ENCODE peak calls at places on chromosomes 3 and 15, in ten cellular contexts. One of them, this sample, is unnamed. For H3K9me3 and H3K4me1, the result is how much of the 10 kb centered on the place peaks cover.

GRCh38 chr15:38647683-38648082 is 83.1 kb upstream of the RASGRP1 start:
- DNase-seq in left ventricle myocardium inferior: no peak
- DNase-seq in OCI-LY7: no peak
- DNase-seq in PC-9: no peak
- DNase-seq in esophagus squamous epithelium: no peak
- DNase-seq in spleen: no peak
- DNase-seq in endodermal cell: no peak
- DNase-seq in kidney: no peak
- DNase-seq in GM12878: no peak
- DNase-seq in Caco-2: no peak
- DNase-seq in this sample: no peak

GRCh38 chr15:77504310-77504709 is 83.6 kb downstream of the HMG20A start:
- DNase-seq in PC-9: no peak
- DNase-seq in esophagus squamous epithelium: no peak
- DNase-seq in OCI-LY7: peak
- DNase-seq in spleen: no peak
- DNase-seq in kidney: no peak
- DNase-seq in Caco-2: no peak
- DNase-seq in left ventricle myocardium inferior: no peak
- DNase-seq in GM12878: no peak
- DNase-seq in endodermal cell: no peak
- DNase-seq in this sample: peak

GRCh38 chr15:60760646-60761504 is 281.9 kb upstream of the ICE2 start:
- DNase-seq in kidney: no peak
- DNase-seq in left ventricle myocardium inferior: no peak
- DNase-seq in endodermal cell: no peak
- DNase-seq in PC-9: no peak
- DNase-seq in esophagus squamous epithelium: no peak
- DNase-seq in OCI-LY7: no peak
- DNase-seq in Caco-2: no peak
- DNase-seq in spleen: no peak
- DNase-seq in GM12878: no peak
- DNase-seq in this sample: no peak

GRCh38 chr3:196968233-196969000 is at the start of gene PIGZ:
- DNase-seq in OCI-LY7: peak
- DNase-seq in spleen: peak
- DNase-seq in GM12878: no peak
- DNase-seq in esophagus squamous epithelium: no peak
- DNase-seq in kidney: peak
- DNase-seq in PC-9: no peak
- DNase-seq in endodermal cell: peak
- DNase-seq in Caco-2: no peak
- DNase-seq in left ventricle myocardium inferior: peak
- DNase-seq in this sample: no peak

GRCh38 chr3:46215810-46216414 is 7.8 kb upstream of the CCR1 start:
- DNase-seq in GM12878: no peak
- DNase-seq in esophagus squamous epithelium: no peak
- DNase-seq in PC-9: no peak
- DNase-seq in Caco-2: peak
- DNase-seq in OCI-LY7: no peak
- DNase-seq in endodermal cell: no peak
- DNase-seq in spleen: no peak
- DNase-seq in left ventricle myocardium inferior: no peak
- DNase-seq in kidney: no peak
- DNase-seq in this sample: peak

GRCh38 chr3:127701281-127701792 is 28.6 kb downstream of the ABTB1 start:
- DNase-seq in kidney: peak
- DNase-seq in GM12878: no peak
- DNase-seq in esophagus squamous epithelium: no peak
- DNase-seq in spleen: peak
- DNase-seq in left ventricle myocardium inferior: peak
- DNase-seq in PC-9: no peak
- DNase-seq in endodermal cell: no peak
- DNase-seq in OCI-LY7: no peak
- DNase-seq in Caco-2: no peak
- DNase-seq in this sample: no peak

GRCh38 chr3:18114894-18115293 is 310.2 kb downstream of the SATB1 start:
- DNase-seq in OCI-LY7: no peak
- DNase-seq in kidney: no peak
- DNase-seq in Caco-2: no peak
- DNase-seq in left ventricle myocardium inferior: no peak
- DNase-seq in GM12878: no peak
- DNase-seq in PC-9: no peak
- DNase-seq in endodermal cell: no peak
- DNase-seq in spleen: no peak
- DNase-seq in esophagus squamous epithelium: no peak
- DNase-seq in this sample: no peak

GRCh38 chr3:35849496-35849895 is 210.2 kb downstream of the ARPP21 start:
- DNase-seq in OCI-LY7: no peak
- DNase-seq in endodermal cell: no peak
- DNase-seq in kidney: no peak
- DNase-seq in Caco-2: no peak
- DNase-seq in left ventricle myocardium inferior: no peak
- DNase-seq in spleen: no peak
- DNase-seq in esophagus squamous epithelium: no peak
- DNase-seq in GM12878: no peak
- DNase-seq in PC-9: no peak
- DNase-seq in this sample: no peak

GRCh38 chr3:8975081-8976020 is 12.1 kb upstream of the RAD18 start:
- DNase-seq in GM12878: no peak
- DNase-seq in left ventricle myocardium inferior: no peak
- DNase-seq in PC-9: no peak
- DNase-seq in spleen: no peak
- DNase-seq in OCI-LY7: no peak
- DNase-seq in esophagus squamous epithelium: no peak
- DNase-seq in endodermal cell: no peak
- DNase-seq in kidney: no peak
- DNase-seq in Caco-2: no peak
- DNase-seq in this sample: no peak

GRCh38 chr3:15606434-15606891 is 4.9 kb downstream of the BTD start:
- DNase-seq in GM12878: no peak
- DNase-seq in OCI-LY7: no peak
- DNase-seq in PC-9: no peak
- DNase-seq in Caco-2: no peak
- DNase-seq in spleen: no peak
- DNase-seq in left ventricle myocardium inferior: no peak
- DNase-seq in kidney: no peak
- DNase-seq in esophagus squamous epithelium: no peak
- DNase-seq in endodermal cell: no peak
- DNase-seq in this sample: no peak

GRCh38 chr3:70736009-70736408 is 423.6 kb upstream of the MDFIC2 start:
- DNase-seq in spleen: no peak
- DNase-seq in GM12878: no peak
- DNase-seq in kidney: no peak
- DNase-seq in PC-9: no peak
- DNase-seq in left ventricle myocardium inferior: no peak
- DNase-seq in esophagus squamous epithelium: no peak
- DNase-seq in Caco-2: no peak
- DNase-seq in endodermal cell: no peak
- DNase-seq in OCI-LY7: no peak
- DNase-seq in this sample: no peak

GRCh38 chr15:51090753-51091152 is 4.0 kb downstream of the TNFAIP8L3 start:
- DNase-seq in endodermal cell: no peak
- DNase-seq in kidney: no peak
- DNase-seq in Caco-2: no peak
- DNase-seq in OCI-LY7: no peak
- DNase-seq in GM12878: no peak
- DNase-seq in PC-9: no peak
- DNase-seq in esophagus squamous epithelium: no peak
- DNase-seq in left ventricle myocardium inferior: no peak
- DNase-seq in spleen: no peak
- DNase-seq in this sample: no peak

GRCh38 chr3:151879684-151880282 is 6.3 kb downstream of the SUCNR1 start:
- DNase-seq in esophagus squamous epithelium: no peak
- DNase-seq in endodermal cell: no peak
- DNase-seq in spleen: no peak
- DNase-seq in PC-9: no peak
- DNase-seq in GM12878: no peak
- DNase-seq in OCI-LY7: no peak
- DNase-seq in kidney: no peak
- DNase-seq in Caco-2: no peak
- DNase-seq in left ventricle myocardium inferior: no peak
- DNase-seq in this sample: no peak

GRCh38 chr3:128236667-128237066 is 83.4 kb downstream of the EEFSEC start:
- DNase-seq in endodermal cell: no peak
- DNase-seq in esophagus squamous epithelium: no peak
- DNase-seq in Caco-2: no peak
- DNase-seq in GM12878: no peak
- DNase-seq in OCI-LY7: no peak
- DNase-seq in left ventricle myocardium inferior: no peak
- DNase-seq in spleen: no peak
- DNase-seq in kidney: no peak
- DNase-seq in PC-9: no peak
- DNase-seq in this sample: no peak

DNA sequence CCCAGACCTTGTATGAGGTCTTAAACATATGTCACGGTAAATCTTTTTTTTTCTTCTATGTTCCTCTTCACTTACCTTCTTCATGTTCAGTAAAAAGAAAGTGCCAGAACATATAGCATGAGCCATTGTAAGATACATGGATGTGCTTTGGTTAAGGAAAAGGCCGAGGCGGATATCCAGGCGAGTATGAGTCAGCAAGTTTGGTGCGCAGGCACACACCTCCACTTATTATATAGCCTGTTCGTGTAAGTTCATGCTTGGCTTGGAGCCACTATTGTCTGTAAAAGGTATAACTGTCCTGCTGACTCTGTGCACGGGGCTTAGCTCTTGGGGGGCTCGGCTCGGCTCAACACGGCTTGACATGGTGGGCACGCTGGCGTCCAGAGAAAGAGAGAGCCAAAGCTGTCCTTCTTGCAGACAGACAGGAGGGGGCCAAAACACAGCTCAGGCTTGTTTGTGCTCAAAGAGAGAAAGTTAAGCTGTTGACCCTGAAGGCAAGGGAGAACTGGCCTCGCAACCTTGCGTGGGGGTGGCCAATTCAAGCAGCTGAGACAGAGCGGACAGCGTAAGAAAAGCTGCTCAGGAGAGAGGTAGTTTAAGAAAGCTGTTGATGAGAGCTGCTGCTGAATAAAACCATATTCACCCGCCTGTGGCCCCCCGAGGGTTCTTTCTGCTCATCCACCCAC is 251.2 kb downstream of the SLC9A9 start:
- DNase-seq in left ventricle myocardium inferior: no peak
- DNase-seq in endodermal cell: peak
- DNase-seq in PC-9: no peak
- DNase-seq in Caco-2: no peak
- DNase-seq in kidney: no peak
- DNase-seq in esophagus squamous epithelium: no peak
- DNase-seq in spleen: no peak
- DNase-seq in OCI-LY7: no peak
- DNase-seq in GM12878: no peak
- DNase-seq in this sample: no peak
- TF ChIP-seq CTCF in left ventricle myocardium inferior: no peak
- TF ChIP-seq CTCF in endodermal cell: peak
- TF ChIP-seq CTCF in PC-9: no peak
- TF ChIP-seq CTCF in Caco-2: no peak
- TF ChIP-seq CTCF in kidney: no peak
- TF ChIP-seq CTCF in esophagus squamous epithelium: no peak
- TF ChIP-seq CTCF in spleen: no peak
- TF ChIP-seq CTCF in OCI-LY7: no peak
- TF ChIP-seq CTCF in GM12878: no peak
- TF ChIP-seq CTCF in this sample: no peak

GRCh38 chr3:6262035-6262434 is 598.9 kb upstream of the GRM7 start:
- DNase-seq in OCI-LY7: no peak
- DNase-seq in Caco-2: no peak
- DNase-seq in endodermal cell: no peak
- DNase-seq in PC-9: peak
- DNase-seq in GM12878: no peak
- DNase-seq in left ventricle myocardium inferior: no peak
- DNase-seq in spleen: no peak
- DNase-seq in esophagus squamous epithelium: no peak
- DNase-seq in kidney: no peak
- DNase-seq in this sample: no peak
- H3K9me3 ChIP-seq in OCI-LY7: under half
- H3K9me3 ChIP-seq in Caco-2: under half
- H3K9me3 ChIP-seq in endodermal cell: under half
- H3K9me3 ChIP-seq in PC-9: under half
- H3K9me3 ChIP-seq in GM12878: under half
- H3K9me3 ChIP-seq in left ventricle myocardium inferior: under half
- H3K9me3 ChIP-seq in spleen: under half
- H3K9me3 ChIP-seq in esophagus squamous epithelium: under half
- H3K9me3 ChIP-seq in kidney: under half
- H3K9me3 ChIP-seq in this sample: under half

DNA sequence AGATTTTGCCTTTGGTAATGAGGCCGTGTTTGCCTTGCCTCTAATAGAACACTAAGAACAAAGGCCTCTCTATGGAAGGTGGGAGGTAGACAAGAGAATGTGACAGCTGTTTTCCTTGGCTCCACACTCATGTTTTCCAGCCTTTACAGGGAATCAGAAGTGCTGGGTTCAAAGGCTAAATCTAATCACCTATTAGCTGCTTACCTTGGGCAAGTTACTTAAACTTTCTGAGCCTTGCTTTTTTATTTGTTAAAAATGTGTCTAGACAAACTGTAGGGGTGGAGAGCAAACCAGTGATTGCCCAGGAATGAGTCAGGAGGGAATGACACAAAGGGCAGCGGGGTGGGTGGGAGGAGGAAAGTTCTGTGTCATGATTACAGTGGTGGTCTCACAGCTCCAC is 179.0 kb downstream of the P3H2 start:
- DNase-seq in left ventricle myocardium inferior: no peak
- DNase-seq in esophagus squamous epithelium: no peak
- DNase-seq in GM12878: no peak
- DNase-seq in endodermal cell: no peak
- DNase-seq in Caco-2: peak
- DNase-seq in spleen: no peak
- DNase-seq in kidney: no peak
- DNase-seq in OCI-LY7: no peak
- DNase-seq in PC-9: peak
- DNase-seq in this sample: no peak
- H3K4me1 ChIP-seq in left ventricle myocardium inferior: under half
- H3K4me1 ChIP-seq in esophagus squamous epithelium: under half
- H3K4me1 ChIP-seq in GM12878: under half
- H3K4me1 ChIP-seq in endodermal cell: under half
- H3K4me1 ChIP-seq in Caco-2: under half
- H3K4me1 ChIP-seq in spleen: under half
- H3K4me1 ChIP-seq in kidney: under half
- H3K4me1 ChIP-seq in OCI-LY7: under half
- H3K4me1 ChIP-seq in PC-9: half or more
- H3K4me1 ChIP-seq in this sample: under half

DNA sequence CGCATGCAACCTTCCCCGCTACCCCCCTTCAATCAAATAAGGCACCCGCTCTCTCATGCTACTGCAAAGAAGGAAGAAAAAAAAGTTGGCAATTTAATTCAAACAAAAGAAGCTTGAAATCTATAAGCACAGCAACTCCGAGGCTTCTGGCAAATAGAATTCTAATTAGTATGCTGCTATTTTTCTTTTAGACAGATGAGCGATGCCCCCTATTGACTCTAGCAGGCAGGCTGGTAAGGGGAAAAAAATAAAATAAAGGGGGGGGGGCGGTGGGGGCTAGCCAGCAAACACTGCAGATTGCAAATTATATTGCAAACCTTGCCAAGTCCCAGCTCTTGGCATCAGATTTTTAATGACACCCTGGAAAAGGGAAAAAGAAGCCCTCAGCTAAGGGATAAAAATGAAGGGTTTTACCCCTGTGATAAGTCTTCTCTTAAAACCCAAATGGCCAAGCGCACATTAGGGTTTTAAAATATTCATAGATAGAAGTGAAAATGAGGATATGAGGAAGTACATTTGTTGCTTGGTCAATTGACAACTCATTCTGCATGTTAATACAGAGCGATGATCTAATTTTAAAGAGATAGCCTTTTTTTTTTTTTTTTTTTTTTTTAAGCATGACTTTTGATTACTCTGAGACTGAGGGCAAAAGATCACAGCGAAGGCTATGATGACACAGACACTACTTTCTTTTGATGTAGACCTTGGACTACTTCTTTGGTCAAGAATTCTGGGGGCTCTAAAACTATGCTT is 255.3 kb downstream of the NR2F2 start:
- DNase-seq in GM12878: no peak
- DNase-seq in Caco-2: no peak
- DNase-seq in PC-9: no peak
- DNase-seq in kidney: no peak
- DNase-seq in spleen: no peak
- DNase-seq in OCI-LY7: no peak
- DNase-seq in esophagus squamous epithelium: no peak
- DNase-seq in left ventricle myocardium inferior: no peak
- DNase-seq in endodermal cell: no peak
- DNase-seq in this sample: no peak
- TF ChIP-seq CTCF in GM12878: no peak
- TF ChIP-seq CTCF in Caco-2: peak
- TF ChIP-seq CTCF in PC-9: peak
- TF ChIP-seq CTCF in kidney: peak
- TF ChIP-seq CTCF in spleen: no peak
- TF ChIP-seq CTCF in OCI-LY7: no peak
- TF ChIP-seq CTCF in esophagus squamous epithelium: no peak
- TF ChIP-seq CTCF in left ventricle myocardium inferior: peak
- TF ChIP-seq CTCF in endodermal cell: peak
- TF ChIP-seq CTCF in this sample: no peak